ENCODE peak calls at places on chromosomes 3 and 15, in four cellular contexts. A, K, U and B are unnamed samples.

GRCh38 chr3:180744226-180744625 is 64.9 kb upstream of the CCDC39 start:
- DNase-seq in A (no peak), K (no peak), U (no peak), B (no peak)

GRCh38 chr3:120601554-120601953 is 5.4 kb downstream of the NDUFB4 start:
- DNase-seq in A (no peak), K (no peak), U (no peak), B (no peak)

GRCh38 chr3:44993471-44994205 is 17.6 kb downstream of the EXOSC7 start:
- DNase-seq in A (no peak), K (no peak), U (no peak), B (no peak)

GRCh38 chr3:12750223-12750622 is 8.8 kb downstream of the TMEM40 start:
- DNase-seq in A (no peak), K (no peak), U (peak), B (no peak)

GRCh38 chr3:2645001-2645400 is 465.2 kb downstream of the IL5RA start:
- DNase-seq in A (no peak), K (no peak), U (no peak), B (no peak)

GRCh38 chr15:63793046-63793483 is 40.7 kb downstream of the HERC1 start:
- DNase-seq in A (no peak), K (no peak), U (no peak), B (no peak)

GRCh38 chr3:45055032-45055410 is 28.9 kb downstream of the CLEC3B start:
- DNase-seq in A (no peak), K (no peak), U (peak), B (no peak)

GRCh38 chr3:187027531-187027936 is 97.2 kb downstream of the ST6GAL1 start:
- DNase-seq in A (no peak), K (no peak), U (no peak), B (no peak)

GRCh38 chr3:189160519-189161309 is 11.1 kb upstream of the TPRG1 start:
- DNase-seq in A (no peak), K (no peak), U (no peak), B (no peak)

DNA sequence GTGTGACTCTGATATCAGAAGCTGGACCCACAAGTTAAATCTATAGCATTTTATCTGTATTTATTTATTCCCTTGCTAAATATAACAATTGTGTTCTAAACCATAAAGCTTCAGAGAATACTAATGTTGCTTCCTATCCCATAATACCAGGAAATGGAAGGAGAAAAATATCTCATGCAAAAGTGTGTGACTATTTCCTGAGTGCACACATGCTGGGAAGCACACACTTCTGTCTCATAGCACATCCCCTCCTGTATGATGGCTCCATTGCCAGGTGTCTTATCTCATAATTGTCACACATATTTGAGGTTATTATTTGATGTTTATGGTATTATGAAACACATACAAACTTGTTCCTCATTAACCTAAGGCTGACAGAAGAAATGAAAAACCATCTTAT is 65.5 kb downstream of the SERP1 start:
- DNase-seq in A (no peak), K (no peak), U (no peak), B (no peak)
- TF ChIP-seq CTCF in A (no peak), K (no peak), U (no peak), B (no peak)

GRCh38 chr3:158909870-158910269 is 108.0 kb downstream of the MFSD1 start:
- DNase-seq in A (no peak), K (no peak), U (no peak), B (no peak)

GRCh38 chr3:158906749-158907148 is 104.9 kb downstream of the MFSD1 start:
- DNase-seq in A (no peak), K (no peak), U (no peak), B (no peak)

GRCh38 chr3:158912188-158912587 is 110.3 kb downstream of the MFSD1 start:
- DNase-seq in A (no peak), K (no peak), U (peak), B (no peak)

GRCh38 chr3:158911586-158911985 is 109.7 kb downstream of the MFSD1 start:
- DNase-seq in A (no peak), K (no peak), U (no peak), B (no peak)

DNA sequence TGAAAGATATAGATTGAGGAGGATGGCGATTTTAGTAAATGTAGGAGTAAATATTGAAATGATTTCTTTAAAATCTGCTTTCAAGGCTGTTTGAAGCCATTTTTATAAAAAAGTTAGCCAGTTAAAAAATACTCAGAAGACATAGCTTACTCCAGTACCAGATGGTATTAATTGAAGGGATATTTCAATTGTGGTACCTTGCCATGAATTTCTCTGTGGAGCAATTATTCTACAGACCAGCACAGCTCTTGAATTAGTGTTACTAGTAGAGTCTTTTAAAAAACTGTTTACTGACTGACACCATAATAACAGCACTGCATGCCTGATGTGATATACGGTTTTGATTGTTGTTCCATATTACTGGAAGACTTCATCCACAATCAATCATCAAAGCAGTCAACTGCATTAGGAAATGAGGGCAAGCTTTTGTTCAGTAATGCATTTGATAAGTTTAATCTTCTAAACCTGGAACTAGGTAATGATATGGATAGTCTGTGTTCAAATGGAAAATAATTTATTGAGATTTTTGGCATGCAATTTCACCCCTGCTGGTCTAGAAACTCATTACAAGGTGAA is 106.4 kb downstream of the MFSD1 start:
- DNase-seq in A (no peak), K (no peak), U (no peak), B (no peak)
- TF ChIP-seq CTCF in A (no peak), K (no peak), U (no peak), B (no peak)

GRCh38 chr3:139564290-139564861 is 24.8 kb upstream of the RBP1 start:
- DNase-seq in A (no peak), K (no peak), U (no peak), B (no peak)
- TF ChIP-seq CTCF in A (no peak), K (no peak), U (no peak), B (no peak)

GRCh38 chr3:31265646-31266423 is 266.9 kb upstream of the STT3B start:
- DNase-seq in A (no peak), K (no peak), U (peak), B (no peak)
- TF ChIP-seq CTCF in A (no peak), K (no peak), U (no peak), B (no peak)

DNA sequence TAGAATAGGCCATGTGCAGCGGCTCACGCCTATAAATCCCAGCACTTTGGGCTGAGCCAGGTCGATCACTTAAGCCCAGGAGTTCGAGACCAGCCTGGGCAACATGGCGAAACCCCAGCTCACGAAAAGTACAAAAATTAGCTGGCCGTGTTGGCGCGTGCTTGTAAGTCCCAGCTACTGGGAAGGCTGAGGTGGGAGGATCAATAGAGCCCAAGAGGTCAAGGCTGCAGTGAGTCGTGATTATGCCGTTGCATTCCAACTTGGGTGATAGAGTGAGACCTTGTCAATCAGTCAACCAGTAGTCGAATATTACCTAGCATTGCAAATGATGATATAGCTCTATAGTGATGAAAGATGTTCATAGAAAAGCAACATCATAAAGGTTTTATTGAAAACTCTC is 51.9 kb downstream of the USP8 start:
- DNase-seq in A (no peak), K (no peak), U (no peak), B (no peak)
- TF ChIP-seq CTCF in A (no peak), K (no peak), U (no peak), B (no peak)

GRCh38 chr3:101676219-101676764 is 640 bp downstream of the ZBTB11 start:
- DNase-seq in A (peak), K (peak), U (peak), B (peak)
- TF ChIP-seq CTCF in A (no peak), K (no peak), U (peak), B (no peak)

GRCh38 chr15:44295909-44296420 is 7.4 kb downstream of the GOLM2 start:
- DNase-seq in A (no peak), K (no peak), U (no peak), B (no peak)

GRCh38 chr15:44299997-44300396 is 11.5 kb downstream of the GOLM2 start:
- DNase-seq in A (no peak), K (no peak), U (no peak), B (no peak)

GRCh38 chr15:44300567-44300966 is 12.0 kb downstream of the GOLM2 start:
- DNase-seq in A (no peak), K (no peak), U (no peak), B (no peak)

GRCh38 chr15:44296625-44297524 is 8.4 kb downstream of the GOLM2 start:
- DNase-seq in A (no peak), K (no peak), U (peak), B (no peak)

GRCh38 chr15:44298878-44299277 is 10.4 kb downstream of the GOLM2 start:
- DNase-seq in A (no peak), K (no peak), U (no peak), B (no peak)
- TF ChIP-seq CTCF in A (no peak), K (no peak), U (peak), B (no peak)

GRCh38 chr3:179045719-179046402 is 25.7 kb downstream of the ZMAT3 start:
- DNase-seq in A (no peak), K (no peak), U (no peak), B (no peak)

GRCh38 chr3:179046497-179047353 is 24.9 kb downstream of the ZMAT3 start:
- DNase-seq in A (no peak), K (no peak), U (no peak), B (no peak)
- TF ChIP-seq CTCF in A (no peak), K (no peak), U (no peak), B (no peak)

DNA sequence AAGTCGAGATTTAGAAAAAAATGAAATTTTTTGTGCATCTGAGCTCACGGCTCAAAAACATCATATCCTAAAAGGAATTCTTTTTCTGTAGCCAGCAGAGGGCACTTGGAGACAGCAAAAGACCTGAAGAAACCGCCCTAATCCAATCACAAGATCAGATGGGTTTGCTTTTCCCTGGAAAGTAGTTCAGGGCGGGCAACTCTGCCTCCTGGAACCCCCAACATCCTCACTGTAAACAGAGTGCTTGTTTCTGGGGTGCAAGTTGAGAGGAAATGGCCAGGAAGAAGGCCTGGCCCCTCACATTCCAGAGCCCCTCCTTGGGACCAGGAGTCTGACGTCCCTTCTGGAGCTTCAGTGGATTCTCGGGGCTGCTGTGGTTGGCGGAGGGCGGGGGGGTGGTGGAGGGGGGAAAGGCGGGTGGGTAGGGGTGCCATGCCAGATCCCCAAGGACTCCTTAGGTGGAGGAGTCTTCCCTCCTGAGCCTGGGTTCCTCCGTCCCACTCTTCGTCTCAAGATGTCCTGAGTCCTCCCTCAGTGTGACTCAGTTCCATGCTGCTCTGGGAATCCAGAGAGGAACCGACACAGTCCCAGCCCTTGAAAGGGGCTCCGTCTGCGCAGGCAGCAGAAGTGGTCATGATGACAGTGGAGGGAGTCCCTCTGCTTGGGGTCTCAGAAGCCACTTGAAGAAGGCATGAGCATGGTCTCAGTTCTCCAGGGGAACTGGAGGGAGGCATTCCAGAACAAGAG is 35.9 kb downstream of the CCK start:
- DNase-seq in A (no peak), K (no peak), U (peak), B (no peak)
- TF ChIP-seq CTCF in A (peak), K (peak), U (peak), B (peak)

DNA sequence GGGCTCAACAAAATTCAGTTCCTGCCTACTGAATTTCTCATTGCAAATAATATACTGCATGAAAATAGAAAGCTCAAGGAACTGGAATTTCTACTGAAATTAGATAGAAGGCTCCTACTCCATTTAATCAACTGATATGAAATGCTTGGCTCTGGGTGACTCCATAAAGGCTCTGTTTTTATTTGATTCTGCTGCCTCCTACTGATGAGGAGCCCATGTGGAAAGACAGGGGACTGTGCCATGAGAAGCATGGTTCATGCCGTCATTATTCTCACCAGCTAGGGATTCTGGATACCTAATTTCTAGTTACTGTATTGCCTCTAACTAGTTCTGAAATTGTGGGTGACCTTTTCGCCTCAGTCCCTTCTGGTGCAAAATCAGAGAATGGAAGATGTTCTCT is 366.2 kb upstream of the DPH6 start:
- DNase-seq in A (no peak), K (no peak), U (peak), B (no peak)
- TF ChIP-seq CTCF in A (no peak), K (no peak), U (peak), B (no peak)